ENCODE peak calls at places on chromosomes 7 and 10, in nine cellular contexts. U, X, O, I, T, M, K, S and W are unnamed samples.

GRCh38 chr10:75335983-75336382 is 65.6 kb downstream of the ZNF503 start:
- DNase-seq in K (no peak), T (no peak), U (no peak), O (no peak), S (no peak), M (no peak), X (no peak), I (no peak), W (no peak)

GRCh38 chr10:70341016-70341415 is 41.4 kb downstream of the LRRC20 start:
- DNase-seq in X (no peak), U (no peak), T (no peak), K (no peak), I (no peak), S (no peak), M (no peak), O (no peak), W (no peak)

GRCh38 chr7:1897076-1897860 is 227.2 kb downstream of the ELFN1 start:
- DNase-seq in S (no peak), U (peak), O (no peak), K (no peak), X (no peak), M (no peak), T (no peak), I (no peak), W (no peak)

GRCh38 chr7:117777335-117778150 is 95.7 kb downstream of the CTTNBP2 start:
- DNase-seq in I (no peak), M (no peak), X (peak), U (no peak), O (no peak), K (no peak), T (no peak), S (no peak), W (no peak)

GRCh38 chr10:42879380-42880254 is 97.0 kb downstream of the BMS1 start:
- DNase-seq in M (no peak), U (no peak), I (no peak), O (no peak), X (no peak), T (no peak), K (no peak), S (no peak), W (no peak)

GRCh38 chr7:44391746-44392617 is 66.6 kb upstream of the CAMK2B start:
- DNase-seq in U (no peak), T (no peak), O (no peak), X (no peak), K (no peak), M (no peak), I (no peak), S (no peak), W (no peak)

GRCh38 chr7:155489862-155490696 is 32.1 kb downstream of the EN2 start:
- DNase-seq in O (no peak), X (peak), U (peak), S (no peak), T (no peak), K (no peak), I (no peak), M (no peak), W (peak)

GRCh38 chr7:94584113-94584512 is 71.8 kb downstream of the SGCE start:
- DNase-seq in T (no peak), M (no peak), O (no peak), X (no peak), I (no peak), U (no peak), K (no peak), S (no peak), W (no peak)

GRCh38 chr10:112343056-112343806 is 30.7 kb upstream of the ACSL5 start:
- DNase-seq in I (no peak), U (no peak), M (no peak), O (no peak), T (no peak), X (no peak), S (no peak), K (no peak), W (no peak)

GRCh38 chr7:24572421-24573007 is 738 bp upstream of the PALS2 start:
- DNase-seq in S (peak), X (peak), O (peak), U (peak), T (no peak), M (no peak), I (no peak), K (peak), W (peak)

GRCh38 chr7:97094531-97094930 is 23.0 kb upstream of the SDHAF3 start:
- DNase-seq in U (no peak), O (no peak), S (no peak), I (no peak), M (no peak), X (no peak), K (no peak), T (no peak), W (peak)

GRCh38 chr7:69687739-69688431 is 89.6 kb downstream of the AUTS2 start:
- DNase-seq in T (no peak), I (no peak), O (no peak), U (no peak), M (no peak), X (no peak), K (no peak), S (no peak), W (no peak)

GRCh38 chr7:13144622-13145021 is 457.2 kb downstream of the ARL4A start:
- DNase-seq in S (no peak), O (no peak), M (no peak), I (no peak), U (no peak), K (no peak), X (no peak), T (no peak), W (no peak)

GRCh38 chr7:98669417-98670015 is 52.4 kb downstream of the NPTX2 start:
- DNase-seq in X (no peak), M (no peak), O (no peak), S (no peak), K (no peak), I (peak), T (no peak), U (peak), W (no peak)

GRCh38 chr10:132539431-132539839 is 1.8 kb downstream of the INPP5A start:
- DNase-seq in M (no peak), O (no peak), S (no peak), X (no peak), K (peak), I (no peak), U (peak), T (no peak), W (no peak)

GRCh38 chr7:48759431-48760080 is 164.8 kb upstream of the CDC14C start:
- DNase-seq in M (no peak), T (no peak), S (no peak), U (no peak), I (no peak), X (no peak), K (no peak), O (no peak), W (no peak)

GRCh38 chr7:46544396-46545008 is 623.4 kb upstream of the IGFBP3 start:
- DNase-seq in T (peak), S (no peak), O (peak), U (no peak), I (no peak), K (no peak), X (peak), M (no peak), W (peak)

GRCh38 chr7:137895301-137896201 is 48.8 kb upstream of the DGKI start:
- DNase-seq in U (no peak), K (no peak), I (no peak), T (no peak), S (no peak), M (no peak), O (no peak), X (no peak), W (no peak)

GRCh38 chr10:43253461-43254198 is 13.2 kb downstream of the RASGEF1A start:
- DNase-seq in O (no peak), X (no peak), K (no peak), M (no peak), S (no peak), I (no peak), T (no peak), U (peak), W (no peak)

GRCh38 chr7:134732739-134733138 is 46.7 kb upstream of the CALD1 start:
- DNase-seq in I (no peak), O (no peak), T (no peak), S (no peak), K (no peak), X (no peak), U (peak), M (no peak), W (no peak)

GRCh38 chr7:2386964-2387669 is 16.3 kb upstream of the CHST12 start:
- DNase-seq in X (no peak), O (no peak), I (no peak), M (no peak), U (no peak), T (no peak), S (no peak), K (no peak), W (no peak)